ENCODE peak calls at places on chromosome 10, in nine cellular contexts. W is heart right ventricle; H is GM12865; R is foreskin keratinocyte; B is left ventricle myocardium inferior; I is astrocyte of the spinal cord; N is dorsolateral prefrontal cortex; Z is thoracic aorta; U is CD4-positive, alpha-beta T cell. C is an unnamed sample.

GRCh38 chr10:88314362-88314761 is 268.8 kb downstream of the RNLS start:
- DNase-seq in W (no peak), H (no peak), R (no peak), B (no peak), I (no peak), N (no peak), Z (no peak), U (no peak), C (no peak)

GRCh38 chr10:11035318-11035920 is 17.7 kb downstream of the CELF2 start:
- DNase-seq in W (no peak), H (no peak), R (peak), B (no peak), I (peak), N (no peak), Z (no peak), U (no peak), C (peak)

GRCh38 chr10:94111367-94111766 is 117.6 kb downstream of the PLCE1 start:
- DNase-seq in W (no peak), H (no peak), R (no peak), B (no peak), I (no peak), N (no peak), Z (no peak), U (no peak), C (no peak)

GRCh38 chr10:88793747-88794299 is 8.7 kb upstream of the LIPM start:
- DNase-seq in W (no peak), H (peak), R (peak), B (no peak), I (peak), N (no peak), Z (no peak), U (no peak), C (peak)

GRCh38 chr10:28049286-28049685 is 50.4 kb upstream of the ODAD2 start:
- DNase-seq in W (no peak), H (no peak), R (no peak), B (no peak), I (no peak), N (no peak), Z (no peak), U (no peak), C (no peak)

GRCh38 chr10:69056129-69056528 is 31.8 kb upstream of the SRGN start:
- DNase-seq in W (no peak), H (peak), R (no peak), B (no peak), I (no peak), N (no peak), Z (no peak), U (no peak), C (no peak)

GRCh38 chr10:21166557-21167287 is 269.6 kb upstream of the NEBL start:
- DNase-seq in W (no peak), H (no peak), R (no peak), B (no peak), I (no peak), N (no peak), Z (no peak), U (no peak), C (no peak)

GRCh38 chr10:72039377-72039776 is 49.0 kb downstream of the SPOCK2 start:
- DNase-seq in W (no peak), H (no peak), R (no peak), B (no peak), I (no peak), N (no peak), Z (no peak), U (no peak), C (no peak)

GRCh38 chr10:101529720-101530553 is 58.1 kb downstream of the POLL start:
- DNase-seq in W (no peak), H (no peak), R (no peak), B (no peak), I (no peak), N (no peak), Z (no peak), U (no peak), C (no peak)

GRCh38 chr10:50540826-50541122 is 83.0 kb downstream of the SGMS1 start:
- DNase-seq in W (no peak), H (peak), R (no peak), B (no peak), I (no peak), N (no peak), Z (no peak), U (no peak), C (no peak)

GRCh38 chr10:106795619-106796018 is 368.9 kb downstream of the SORCS1 start:
- DNase-seq in W (peak), H (peak), R (no peak), B (peak), I (no peak), N (peak), Z (no peak), U (no peak), C (no peak)

GRCh38 chr10:90407116-90407515 is 450.7 kb downstream of the HTR7 start:
- DNase-seq in W (no peak), H (no peak), R (peak), B (no peak), I (peak), N (no peak), Z (no peak), U (no peak), C (no peak)

GRCh38 chr10:16698457-16698856 is 118.8 kb downstream of the RSU1 start:
- DNase-seq in W (no peak), H (no peak), R (no peak), B (no peak), I (no peak), N (no peak), Z (no peak), U (no peak), C (no peak)

GRCh38 chr10:86329093-86329710 is 37.4 kb downstream of the GRID1 start:
- DNase-seq in W (no peak), H (no peak), R (no peak), B (no peak), I (no peak), N (no peak), Z (no peak), U (no peak), C (no peak)

GRCh38 chr10:86331861-86332260 is 34.7 kb downstream of the GRID1 start:
- DNase-seq in W (no peak), H (no peak), R (no peak), B (no peak), I (no peak), N (no peak), Z (no peak), U (no peak), C (no peak)

GRCh38 chr10:86329896-86330680 is 36.5 kb downstream of the GRID1 start:
- DNase-seq in W (no peak), H (no peak), R (no peak), B (no peak), I (no peak), N (no peak), Z (no peak), U (no peak), C (no peak)

GRCh38 chr10:86333813-86334514 is 32.6 kb downstream of the GRID1 start:
- DNase-seq in W (no peak), H (no peak), R (no peak), B (no peak), I (no peak), N (no peak), Z (no peak), U (no peak), C (no peak)

GRCh38 chr10:86330778-86331763 is 35.5 kb downstream of the GRID1 start:
- DNase-seq in W (no peak), H (no peak), R (no peak), B (no peak), I (no peak), N (no peak), Z (no peak), U (no peak), C (no peak)
- TF ChIP-seq CTCF in W (no peak), H (no peak), R (peak), B (no peak), I (no peak), N (peak), Z (no peak), U (no peak), C (no peak)

DNA sequence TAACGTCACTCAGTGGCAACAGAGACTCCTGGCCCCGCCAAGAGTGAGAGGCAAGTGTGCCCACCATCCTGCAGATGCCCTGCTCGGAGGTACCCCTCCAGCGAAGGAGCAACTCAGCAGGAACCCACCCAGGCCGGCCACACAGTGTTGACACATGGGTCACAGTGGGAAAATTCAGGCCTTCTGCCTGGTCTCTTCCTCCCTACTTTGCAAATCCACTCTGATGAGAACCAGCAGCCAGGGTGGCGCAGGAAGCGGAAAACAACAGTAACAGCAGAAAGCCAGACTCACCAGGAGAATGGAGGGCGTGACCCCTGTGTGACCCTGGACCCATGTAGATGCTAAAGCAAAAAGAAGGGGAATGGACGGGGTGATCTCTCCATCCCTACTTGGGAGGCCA is 53.8 kb downstream of the CTBP2 start:
- DNase-seq in W (no peak), H (no peak), R (no peak), B (no peak), I (no peak), N (no peak), Z (no peak), U (no peak), C (no peak)
- TF ChIP-seq CTCF in W (no peak), H (no peak), R (no peak), B (no peak), I (no peak), N (no peak), Z (no peak), U (no peak), C (no peak)

GRCh38 chr10:108434818-108435217 is 1270.3 kb upstream of the SORCS1 start:
- DNase-seq in W (no peak), H (no peak), R (no peak), B (no peak), I (no peak), N (no peak), Z (no peak), U (no peak), C (no peak)
- TF ChIP-seq CTCF in W (no peak), H (no peak), R (no peak), B (no peak), I (no peak), N (no peak), Z (no peak), U (no peak), C (no peak)

GRCh38 chr10:34960983-34961382 is 129.2 kb downstream of the CUL2 start:
- DNase-seq in W (peak), H (no peak), R (no peak), B (peak), I (peak), N (no peak), Z (no peak), U (no peak), C (peak)
- TF ChIP-seq CTCF in W (peak), H (no peak), R (peak), B (peak), I (peak), N (peak), Z (no peak), U (no peak), C (peak)